ENCODE peak calls at places on chromosomes 12 and 14, in four cellular contexts. One of them, this sample, is unnamed.

GRCh38 chr12:62659457-62660295 is 193.1 kb downstream of the MON2 start:
- DNase-seq in GM12878: no peak
- DNase-seq in GM12891: no peak
- DNase-seq in SK-N-SH: no peak
- DNase-seq in this sample: no peak

GRCh38 chr12:97368462-97369150 is 94.0 kb upstream of the RMST start:
- DNase-seq in GM12878: no peak
- DNase-seq in SK-N-SH: no peak
- DNase-seq in GM12891: no peak
- DNase-seq in this sample: no peak

GRCh38 chr12:79929065-79929464 is 5.8 kb downstream of the PPP1R12A start:
- DNase-seq in SK-N-SH: no peak
- DNase-seq in GM12891: no peak
- DNase-seq in GM12878: no peak
- DNase-seq in this sample: no peak

GRCh38 chr12:4780624-4781023 is 60.4 kb downstream of the GALNT8 start:
- DNase-seq in SK-N-SH: no peak
- DNase-seq in GM12878: no peak
- DNase-seq in GM12891: no peak
- DNase-seq in this sample: no peak

GRCh38 chr12:26732010-26732908 is 100.7 kb downstream of the ITPR2 start:
- DNase-seq in GM12878: peak
- DNase-seq in SK-N-SH: no peak
- DNase-seq in GM12891: no peak
- DNase-seq in this sample: no peak

GRCh38 chr12:129840145-129840884 is 63.5 kb downstream of the TMEM132D start:
- DNase-seq in GM12878: no peak
- DNase-seq in SK-N-SH: no peak
- DNase-seq in GM12891: no peak
- DNase-seq in this sample: no peak

GRCh38 chr12:25713264-25713663 is 160.2 kb upstream of the LMNTD1 start:
- DNase-seq in GM12878: peak
- DNase-seq in GM12891: peak
- DNase-seq in SK-N-SH: no peak
- DNase-seq in this sample: no peak

GRCh38 chr14:22218729-22219128 is 370.3 kb downstream of the DAD1 start:
- DNase-seq in SK-N-SH: no peak
- DNase-seq in GM12891: no peak
- DNase-seq in GM12878: no peak
- DNase-seq in this sample: no peak

GRCh38 chr12:27272375-27273028 is 28.4 kb downstream of the STK38L start:
- DNase-seq in GM12891: no peak
- DNase-seq in SK-N-SH: no peak
- DNase-seq in GM12878: no peak
- DNase-seq in this sample: no peak

GRCh38 chr14:100790785-100791667 is 34.9 kb upstream of the MEG3 start:
- DNase-seq in SK-N-SH: no peak
- DNase-seq in GM12878: no peak
- DNase-seq in GM12891: no peak
- DNase-seq in this sample: no peak

GRCh38 chr12:53077030-53077429 is 2.2 kb downstream of the SPRYD3 start:
- DNase-seq in GM12891: no peak
- DNase-seq in GM12878: no peak
- DNase-seq in SK-N-SH: no peak
- DNase-seq in this sample: no peak

GRCh38 chr12:20483776-20484175 is 115.4 kb downstream of the PDE3A start:
- DNase-seq in GM12891: no peak
- DNase-seq in SK-N-SH: no peak
- DNase-seq in GM12878: no peak
- DNase-seq in this sample: no peak

GRCh38 chr12:49627752-49628360 is 4.5 kb downstream of the PRPF40B start:
- DNase-seq in GM12891: no peak
- DNase-seq in SK-N-SH: no peak
- DNase-seq in GM12878: no peak
- DNase-seq in this sample: no peak

GRCh38 chr14:51472881-51473280 is 178.8 kb upstream of the FRMD6 start:
- DNase-seq in SK-N-SH: peak
- DNase-seq in GM12891: no peak
- DNase-seq in GM12878: no peak
- DNase-seq in this sample: no peak

GRCh38 chr12:108811411-108812185 is 45.8 kb downstream of the SSH1 start:
- DNase-seq in GM12878: no peak
- DNase-seq in SK-N-SH: no peak
- DNase-seq in GM12891: no peak
- DNase-seq in this sample: no peak

GRCh38 chr12:24424889-24425600 is 475.6 kb upstream of the SOX5 start:
- DNase-seq in GM12891: no peak
- DNase-seq in SK-N-SH: peak
- DNase-seq in GM12878: no peak
- DNase-seq in this sample: no peak

GRCh38 chr14:105882626-105883025 is 356.2 kb downstream of the TMEM121 start:
- DNase-seq in SK-N-SH: no peak
- DNase-seq in GM12878: no peak
- DNase-seq in GM12891: no peak
- DNase-seq in this sample: no peak

GRCh38 chr12:66409195-66409871 is 107.0 kb downstream of the HELB start:
- DNase-seq in SK-N-SH: peak
- DNase-seq in GM12891: no peak
- DNase-seq in GM12878: no peak
- DNase-seq in this sample: no peak

GRCh38 chr12:66823857-66824570 is 145.1 kb upstream of the GRIP1 start:
- DNase-seq in SK-N-SH: no peak
- DNase-seq in GM12878: no peak
- DNase-seq in GM12891: no peak
- DNase-seq in this sample: no peak

GRCh38 chr14:59483360-59483759 is 848 bp downstream of the L3HYPDH start:
- DNase-seq in GM12878: no peak
- DNase-seq in GM12891: no peak
- DNase-seq in SK-N-SH: no peak
- DNase-seq in this sample: no peak

GRCh38 chr12:40953076-40953475 is 235.0 kb upstream of the PDZRN4 start:
- DNase-seq in GM12891: no peak
- DNase-seq in SK-N-SH: no peak
- DNase-seq in GM12878: no peak
- DNase-seq in this sample: no peak

GRCh38 chr12:105324704-105325103 is 5.8 kb upstream of the C12orf75 start:
- DNase-seq in SK-N-SH: no peak
- DNase-seq in GM12878: no peak
- DNase-seq in GM12891: no peak
- DNase-seq in this sample: no peak

GRCh38 chr12:105325117-105325516 is 5.4 kb upstream of the C12orf75 start:
- DNase-seq in GM12891: no peak
- DNase-seq in GM12878: no peak
- DNase-seq in SK-N-SH: no peak
- DNase-seq in this sample: no peak

GRCh38 chr12:105321125-105321524 is 9.4 kb upstream of the C12orf75 start:
- DNase-seq in GM12891: no peak
- DNase-seq in GM12878: no peak
- DNase-seq in SK-N-SH: no peak
- DNase-seq in this sample: no peak

GRCh38 chr12:105319691-105320209 is 10.7 kb upstream of the C12orf75 start:
- DNase-seq in SK-N-SH: no peak
- DNase-seq in GM12878: no peak
- DNase-seq in GM12891: no peak
- DNase-seq in this sample: no peak

GRCh38 chr12:105322070-105322469 is 8.4 kb upstream of the C12orf75 start:
- DNase-seq in GM12878: no peak
- DNase-seq in GM12891: no peak
- DNase-seq in SK-N-SH: no peak
- DNase-seq in this sample: no peak
- TF ChIP-seq TAF1 in GM12878: no peak
- TF ChIP-seq TAF1 in GM12891: no peak
- TF ChIP-seq TAF1 in SK-N-SH: no peak
- TF ChIP-seq TAF1 in this sample: no peak

GRCh38 chr14:74962493-74962892 is 7.1 kb upstream of the PGF start:
- DNase-seq in GM12891: no peak
- DNase-seq in SK-N-SH: no peak
- DNase-seq in GM12878: no peak
- DNase-seq in this sample: no peak

GRCh38 chr14:74962059-74962458 is 6.7 kb upstream of the PGF start:
- DNase-seq in GM12878: no peak
- DNase-seq in SK-N-SH: no peak
- DNase-seq in GM12891: no peak
- DNase-seq in this sample: no peak

GRCh38 chr14:74961238-74961911 is 6.0 kb upstream of the PGF start:
- DNase-seq in GM12891: no peak
- DNase-seq in SK-N-SH: no peak
- DNase-seq in GM12878: no peak
- DNase-seq in this sample: no peak

GRCh38 chr14:74959596-74960180 is 4.3 kb upstream of the PGF start:
- DNase-seq in GM12891: no peak
- DNase-seq in GM12878: no peak
- DNase-seq in SK-N-SH: no peak
- DNase-seq in this sample: no peak

GRCh38 chr14:74960702-74961101 is 5.3 kb upstream of the PGF start:
- DNase-seq in GM12891: no peak
- DNase-seq in SK-N-SH: no peak
- DNase-seq in GM12878: no peak
- DNase-seq in this sample: no peak
- TF ChIP-seq TAF1 in GM12891: no peak
- TF ChIP-seq TAF1 in SK-N-SH: no peak
- TF ChIP-seq TAF1 in GM12878: no peak
- TF ChIP-seq TAF1 in this sample: no peak

DNA sequence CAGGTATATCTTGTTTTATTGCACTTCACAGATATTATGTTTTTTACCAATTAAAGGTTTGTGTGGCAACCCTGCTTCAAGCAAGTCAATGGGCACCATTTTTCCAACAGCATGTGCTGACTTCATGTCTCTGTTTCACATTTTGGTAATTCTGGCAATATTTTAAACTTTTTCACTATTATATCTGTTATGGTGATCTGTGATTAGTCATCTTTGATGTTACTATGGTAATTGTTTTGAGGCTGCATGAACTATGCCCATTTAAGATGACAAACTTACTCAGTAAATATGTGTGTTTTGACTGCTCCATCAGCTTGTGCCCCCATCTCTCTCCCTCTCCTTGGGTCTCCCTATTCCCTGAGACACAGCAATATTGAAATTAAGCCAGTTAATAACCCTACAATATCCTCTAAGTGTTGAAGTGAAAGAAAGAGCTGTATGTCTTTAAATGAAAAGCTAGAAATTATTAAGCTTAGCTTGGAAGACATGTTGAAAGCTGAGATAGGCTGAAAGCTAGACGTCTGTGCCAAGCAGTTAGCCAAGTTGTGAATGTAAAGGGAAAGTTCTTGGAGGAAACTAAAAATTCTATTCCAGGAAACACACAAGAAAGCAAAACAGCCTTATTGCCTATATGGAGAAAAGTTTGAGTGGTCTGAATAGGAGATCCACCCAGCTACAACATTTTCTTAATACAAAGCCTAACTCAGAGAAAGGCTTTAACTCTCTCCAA is 365.1 kb downstream of the ATP23 start:
- DNase-seq in SK-N-SH: no peak
- DNase-seq in GM12878: no peak
- DNase-seq in GM12891: no peak
- DNase-seq in this sample: no peak
- TF ChIP-seq TAF1 in SK-N-SH: no peak
- TF ChIP-seq TAF1 in GM12878: no peak
- TF ChIP-seq TAF1 in GM12891: no peak
- TF ChIP-seq TAF1 in this sample: no peak

GRCh38 chr12:1995205-1995896 is 8.9 kb downstream of the DCP1B start:
- DNase-seq in GM12891: no peak
- DNase-seq in SK-N-SH: no peak
- DNase-seq in GM12878: peak
- DNase-seq in this sample: no peak
- TF ChIP-seq TAF1 in GM12891: no peak
- TF ChIP-seq TAF1 in SK-N-SH: no peak
- TF ChIP-seq TAF1 in GM12878: no peak
- TF ChIP-seq TAF1 in this sample: no peak

GRCh38 chr14:92926931-92927330 is 4.0 kb downstream of the CHGA start:
- DNase-seq in GM12891: no peak
- DNase-seq in SK-N-SH: no peak
- DNase-seq in GM12878: no peak
- DNase-seq in this sample: no peak

GRCh38 chr14:92929689-92930608 is 7.0 kb downstream of the CHGA start:
- DNase-seq in GM12891: no peak
- DNase-seq in GM12878: no peak
- DNase-seq in SK-N-SH: no peak
- DNase-seq in this sample: no peak

GRCh38 chr14:92928961-92929688 is 6.2 kb downstream of the CHGA start:
- DNase-seq in SK-N-SH: no peak
- DNase-seq in GM12891: no peak
- DNase-seq in GM12878: no peak
- DNase-seq in this sample: no peak

GRCh38 chr14:92927396-92928257 is 4.7 kb downstream of the CHGA start:
- DNase-seq in SK-N-SH: no peak
- DNase-seq in GM12891: no peak
- DNase-seq in GM12878: no peak
- DNase-seq in this sample: no peak

GRCh38 chr14:92928258-92928629 is 5.3 kb downstream of the CHGA start:
- DNase-seq in SK-N-SH: no peak
- DNase-seq in GM12878: no peak
- DNase-seq in GM12891: no peak
- DNase-seq in this sample: no peak
- TF ChIP-seq TAF1 in SK-N-SH: no peak
- TF ChIP-seq TAF1 in GM12878: no peak
- TF ChIP-seq TAF1 in GM12891: no peak
- TF ChIP-seq TAF1 in this sample: no peak

GRCh38 chr12:91138337-91138905 is 27.1 kb upstream of the LUM start:
- DNase-seq in GM12878: no peak
- DNase-seq in SK-N-SH: peak
- DNase-seq in GM12891: no peak
- DNase-seq in this sample: no peak
- TF ChIP-seq TAF1 in GM12878: no peak
- TF ChIP-seq TAF1 in SK-N-SH: no peak
- TF ChIP-seq TAF1 in GM12891: no peak
- TF ChIP-seq TAF1 in this sample: no peak

DNA sequence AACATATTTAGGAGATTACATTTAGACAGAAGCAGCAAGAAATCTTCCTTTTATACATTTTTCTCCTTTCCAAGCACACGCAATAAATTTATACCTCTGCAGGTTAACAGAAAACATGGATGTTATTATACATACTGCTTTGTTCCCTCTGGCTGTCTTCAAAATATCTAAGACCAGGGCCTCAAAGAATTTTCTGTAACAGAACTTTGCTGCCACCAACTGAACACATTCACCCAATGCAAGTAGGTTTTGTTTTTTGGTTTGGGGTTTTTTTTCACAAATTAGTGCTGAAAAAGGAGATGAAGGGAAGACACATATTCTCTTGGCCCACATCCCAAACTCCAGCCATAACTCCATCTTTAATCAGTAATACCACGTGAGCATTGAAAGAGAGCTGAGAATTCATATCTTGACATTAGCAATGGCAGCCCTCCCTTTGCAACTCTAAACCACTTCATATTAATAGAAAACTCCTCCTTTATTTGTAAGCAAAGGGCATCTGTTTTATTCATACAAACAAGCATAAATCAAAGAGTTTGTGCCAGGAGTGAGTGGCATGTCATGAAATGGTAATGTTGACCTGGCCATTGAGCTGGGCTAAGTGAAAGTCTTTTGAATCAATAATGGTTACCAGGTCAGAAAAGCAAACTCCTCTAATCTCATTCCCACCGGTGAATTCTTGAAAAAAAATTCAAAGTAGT is 150.8 kb upstream of the FSCB start:
- DNase-seq in GM12891: no peak
- DNase-seq in SK-N-SH: no peak
- DNase-seq in GM12878: no peak
- DNase-seq in this sample: no peak
- TF ChIP-seq TAF1 in GM12891: no peak
- TF ChIP-seq TAF1 in SK-N-SH: no peak
- TF ChIP-seq TAF1 in GM12878: no peak
- TF ChIP-seq TAF1 in this sample: no peak

This sample was measured in GM12892.